ENCODE peak calls at places on chromosome 14, in nine cellular contexts. L is EL; R is iPS-NIHi11; E is MG63; X is adipocyte; I is stimulated activated CD4-positive, alpha-beta T cell treated with anti-CD3 and anti-CD28 coated beads, Interleukin-2, amount 100 ng/mL, for 48 hours; V is NCI-H524; F is GM13977; P is OCI-M1. O is an unnamed sample.

GRCh38 chr14:93712838-93713724 is 75.2 kb downstream of the PRIMA1 start:
- DNase-seq in E (peak; percentile 49), P (no peak), R (no peak), F (no peak), I (no peak), L (no peak), X (no peak), V (peak; percentile 22), O (no peak)

GRCh38 chr14:28756896-28757570 is 9.6 kb upstream of the FOXG1 start:
- DNase-seq in I (no peak), F (peak; percentile 64), X (peak; percentile 64), L (peak; percentile 48), R (no peak), E (peak; percentile 37), V (peak; percentile 45), P (peak; percentile 5), O (no peak)

GRCh38 chr14:75459099-75459741 is 31.4 kb downstream of the JDP2 start:
- DNase-seq in E (no peak), R (peak; percentile 50), I (no peak), V (no peak), X (no peak), F (no peak), P (no peak), L (no peak), O (no peak)

GRCh38 chr14:53218161-53218560 is 65.0 kb upstream of the DDHD1 start:
- DNase-seq in R (no peak), V (no peak), I (no peak), L (peak; percentile 1), P (no peak), X (no peak), E (no peak), F (no peak), O (no peak)

GRCh38 chr14:97387252-97387882 is 590.2 kb downstream of the VRK1 start:
- DNase-seq in P (no peak), X (no peak), R (no peak), L (no peak), V (no peak), E (no peak), F (no peak), I (no peak), O (no peak)

GRCh38 chr14:94773017-94773681 is 3.2 kb upstream of the GSC start:
- DNase-seq in R (peak; percentile 58), X (no peak), P (no peak), E (no peak), V (no peak), I (no peak), F (no peak), L (no peak), O (no peak)

GRCh38 chr14:99363616-99364290 is 91.8 kb upstream of the BCL11B start:
- DNase-seq in V (no peak), L (no peak), P (no peak), E (no peak), R (peak; percentile 77), X (no peak), I (no peak), F (no peak), O (no peak)

GRCh38 chr14:60067911-60068310 is 23.8 kb upstream of the PCNX4 start:
- DNase-seq in P (no peak), F (no peak), E (no peak), R (no peak), I (no peak), V (no peak), L (no peak), X (no peak), O (no peak)

GRCh38 chr14:68596701-68597100 is 196.2 kb downstream of the ZFP36L1 start:
- DNase-seq in P (no peak), R (no peak), E (no peak), V (peak; percentile 69), L (no peak), I (no peak), F (no peak), X (no peak), O (no peak)

GRCh38 chr14:72883963-72884362 is 9.9 kb downstream of the DPF3 start:
- DNase-seq in R (no peak), X (no peak), F (peak; percentile 34), L (peak; percentile 60), P (no peak), V (no peak), I (no peak), E (no peak), O (no peak)

GRCh38 chr14:99725774-99726537 is 41.9 kb downstream of the CYP46A1 start:
- DNase-seq in F (no peak), E (no peak), X (no peak), P (no peak), R (no peak), I (no peak), V (no peak), L (peak; percentile 7), O (no peak)

GRCh38 chr14:102007916-102008418 is 43.6 kb downstream of the DYNC1H1 start:
- DNase-seq in V (no peak), I (no peak), E (no peak), R (no peak), L (no peak), P (no peak), X (no peak), F (no peak), O (no peak)

GRCh38 chr14:100825691-100826331 is at the start of gene MEG3:
- DNase-seq in P (no peak), R (no peak), I (no peak), E (no peak), L (peak; percentile 85), V (no peak), F (no peak), X (peak; percentile 88), O (peak; percentile 39)

GRCh38 chr14:31968107-31968810 is 108.8 kb upstream of the ARHGAP5 start:
- DNase-seq in V (no peak), P (no peak), R (no peak), L (no peak), I (no peak), X (peak; percentile 30), F (no peak), E (peak; percentile 46), O (no peak)

GRCh38 chr14:23058654-23059504 is 1.6 kb upstream of the CDH24 start:
- DNase-seq in X (no peak), I (no peak), P (no peak), V (no peak), L (peak; percentile 21), F (no peak), E (no peak), R (no peak), O (no peak)

GRCh38 chr14:74591899-74592298 is 20.1 kb downstream of the LTBP2 start:
- DNase-seq in P (no peak), V (no peak), R (no peak), X (peak; percentile 58), E (no peak), I (no peak), L (no peak), F (no peak), O (no peak)

GRCh38 chr14:96399405-96399804 is 7.5 kb downstream of the AK7 start:
- DNase-seq in X (no peak), I (no peak), L (no peak), F (no peak), V (no peak), R (no peak), E (no peak), P (no peak), O (no peak)

GRCh38 chr14:60215127-60215444 is 33.9 kb upstream of the PPM1A start:
- DNase-seq in X (no peak), F (no peak), I (no peak), V (no peak), E (no peak), L (no peak), R (no peak), P (no peak), O (no peak)